ENCODE peak calls at places on chromosomes 4 and X, in eight cellular contexts. B, M, Z, T, A, Y, W and R are unnamed samples.

GRCh38 chr4:108881190-108881589 is 118.3 kb upstream of the ETNPPL start:
- DNase-seq in T (no peak), B (no peak), M (no peak), Z (no peak), Y (no peak), W (no peak), A (peak), R (no peak)

GRCh38 chrX:123745511-123745910 is 12.7 kb upstream of the THOC2 start:
- DNase-seq in Y (no peak), B (no peak), W (no peak), Z (no peak), T (no peak), A (peak), M (no peak), R (no peak)

GRCh38 chr4:152896819-152897218 is 39.3 kb upstream of the FHDC1 start:
- DNase-seq in Z (no peak), W (no peak), A (peak), M (no peak), Y (no peak), T (no peak), B (no peak), R (no peak)

GRCh38 chrX:82161195-82161594 is 959.3 kb downstream of the SH3BGRL start:
- DNase-seq in T (no peak), A (no peak), Z (no peak), W (no peak), M (no peak), B (no peak), Y (no peak), R (no peak)

GRCh38 chr4:92599044-92599443 is 295.3 kb downstream of the GRID2 start:
- DNase-seq in T (no peak), A (peak), W (no peak), M (no peak), Y (no peak), Z (no peak), B (no peak), R (no peak)

GRCh38 chrX:16664059-16664458 is 14.1 kb downstream of the S100G start:
- DNase-seq in Y (no peak), T (no peak), M (no peak), W (no peak), A (peak), B (no peak), Z (no peak), R (no peak)

GRCh38 chr4:176102414-176102813 is 36.8 kb downstream of the WDR17 start:
- DNase-seq in B (no peak), T (no peak), W (no peak), Z (no peak), M (no peak), A (no peak), Y (no peak), R (no peak)

GRCh38 chrX:68163446-68163845 is 269.8 kb downstream of the OPHN1 start:
- DNase-seq in Y (no peak), M (no peak), T (no peak), W (no peak), A (peak), Z (no peak), B (no peak), R (no peak)

GRCh38 chr4:52568351-52568750 is 90.8 kb downstream of the USP46 start:
- DNase-seq in W (no peak), Z (no peak), T (no peak), B (no peak), M (no peak), A (no peak), Y (no peak), R (no peak)

GRCh38 chr4:56296449-56296990 is 90.8 kb downstream of the AASDH start:
- DNase-seq in M (no peak), A (no peak), T (no peak), Y (no peak), B (no peak), Z (no peak), W (no peak), R (no peak)

GRCh38 chr4:123250843-123251242 is 145.8 kb upstream of the SPRY1 start:
- DNase-seq in Z (peak), M (no peak), T (peak), A (peak), B (no peak), W (peak), Y (no peak), R (no peak)

GRCh38 chrX:41923925-41924693 is 755 bp upstream of the CASK start:
- DNase-seq in A (peak), T (no peak), B (peak), M (peak), Y (peak), W (peak), Z (no peak), R (peak)

GRCh38 chrX:46713672-46714487 is 45.0 kb downstream of the SLC9A7 start:
- DNase-seq in T (no peak), Y (no peak), M (peak), Z (no peak), W (no peak), B (no peak), A (peak), R (no peak)

GRCh38 chrX:40031861-40032422 is 65.8 kb downstream of the BCOR start:
- DNase-seq in W (no peak), B (no peak), M (no peak), Y (no peak), Z (no peak), A (no peak), T (no peak), R (no peak)

GRCh38 chr4:40187386-40187913 is 9.4 kb upstream of the RHOH start:
- DNase-seq in Z (no peak), W (no peak), M (no peak), T (no peak), Y (no peak), B (no peak), A (no peak), R (no peak)

GRCh38 chr4:288891-289290 is 16.4 kb downstream of the ZNF732 start:
- DNase-seq in A (peak), W (no peak), Z (no peak), B (no peak), M (no peak), Y (no peak), T (no peak), R (no peak)

GRCh38 chr4:110020681-110021443 is 108.2 kb downstream of the EGF start:
- DNase-seq in W (no peak), T (no peak), M (no peak), A (no peak), B (no peak), Z (no peak), Y (no peak), R (no peak)

GRCh38 chr4:100852326-100852725 is 334.5 kb upstream of the EMCN start:
- DNase-seq in Z (no peak), W (no peak), B (no peak), M (no peak), A (no peak), T (no peak), Y (no peak), R (no peak)

GRCh38 chr4:100849319-100849718 is 331.5 kb upstream of the EMCN start:
- DNase-seq in A (no peak), W (no peak), T (no peak), Z (no peak), M (no peak), Y (no peak), B (no peak), R (no peak)

GRCh38 chr4:100843897-100844296 is 326.1 kb upstream of the EMCN start:
- DNase-seq in W (no peak), T (no peak), B (no peak), A (peak), Y (no peak), Z (no peak), M (no peak), R (no peak)

DNA sequence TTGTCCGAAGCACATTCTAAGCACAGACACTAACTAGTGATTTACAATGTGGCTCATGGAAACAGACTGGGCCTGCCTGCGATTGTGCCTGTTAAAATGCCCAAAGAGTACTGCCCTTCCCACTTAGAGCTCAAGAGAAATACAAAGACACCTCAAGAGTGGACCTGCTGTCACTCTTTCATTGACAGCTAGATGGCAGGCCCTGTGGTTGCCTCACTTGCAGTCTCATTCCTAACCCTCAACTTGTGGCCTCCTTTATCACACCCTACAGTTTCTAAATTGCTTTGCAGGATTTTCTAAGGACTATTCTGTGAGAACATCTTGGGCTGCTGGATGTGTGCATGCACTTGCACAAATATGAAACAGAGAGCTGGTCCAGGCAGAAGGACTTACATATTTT is 331.0 kb upstream of the EMCN start:
- DNase-seq in Z (no peak), T (no peak), Y (peak), W (no peak), A (no peak), B (no peak), M (peak), R (no peak)
- TF ChIP-seq CTCF in Z (peak), T (no peak), Y (peak), W (no peak), A (no peak), B (no peak), M (no peak), R (peak)

GRCh38 chr4:44725861-44726820 is at the start of gene GNPDA2:
- DNase-seq in B (peak), W (peak), M (peak), A (peak), Z (peak), T (peak), Y (peak), R (no peak)
- TF ChIP-seq CTCF in B (peak), W (no peak), M (no peak), A (peak), Z (no peak), T (peak), Y (peak), R (no peak)

GRCh38 chr4:143203577-143203976 is 18.9 kb downstream of the USP38 start:
- DNase-seq in T (no peak), M (no peak), Y (no peak), B (no peak), Z (no peak), A (no peak), W (no peak), R (no peak)

GRCh38 chr4:143202824-143203223 is 18.1 kb downstream of the USP38 start:
- DNase-seq in B (no peak), M (no peak), A (no peak), Z (no peak), Y (no peak), T (no peak), W (no peak), R (no peak)

GRCh38 chr4:143207555-143207954 is 22.8 kb downstream of the USP38 start:
- DNase-seq in A (peak), Z (no peak), M (no peak), B (no peak), W (no peak), T (no peak), Y (peak), R (no peak)
- TF ChIP-seq CTCF in A (peak), Z (peak), M (no peak), B (peak), W (peak), T (peak), Y (peak), R (peak)

GRCh38 chrX:38755319-38755718 is 45.9 kb upstream of the MID1IP1 start:
- DNase-seq in Y (no peak), W (no peak), T (no peak), M (no peak), A (no peak), B (no peak), Z (no peak), R (no peak)

GRCh38 chrX:38750551-38750950 is 50.7 kb upstream of the MID1IP1 start:
- DNase-seq in Z (no peak), B (no peak), A (no peak), T (no peak), W (no peak), M (no peak), Y (no peak), R (no peak)

GRCh38 chrX:38754102-38754790 is 47.0 kb upstream of the MID1IP1 start:
- DNase-seq in A (peak), W (peak), Z (no peak), T (peak), Y (peak), M (peak), B (no peak), R (no peak)
- TF ChIP-seq CTCF in A (peak), W (peak), Z (peak), T (peak), Y (peak), M (peak), B (peak), R (peak)

DNA sequence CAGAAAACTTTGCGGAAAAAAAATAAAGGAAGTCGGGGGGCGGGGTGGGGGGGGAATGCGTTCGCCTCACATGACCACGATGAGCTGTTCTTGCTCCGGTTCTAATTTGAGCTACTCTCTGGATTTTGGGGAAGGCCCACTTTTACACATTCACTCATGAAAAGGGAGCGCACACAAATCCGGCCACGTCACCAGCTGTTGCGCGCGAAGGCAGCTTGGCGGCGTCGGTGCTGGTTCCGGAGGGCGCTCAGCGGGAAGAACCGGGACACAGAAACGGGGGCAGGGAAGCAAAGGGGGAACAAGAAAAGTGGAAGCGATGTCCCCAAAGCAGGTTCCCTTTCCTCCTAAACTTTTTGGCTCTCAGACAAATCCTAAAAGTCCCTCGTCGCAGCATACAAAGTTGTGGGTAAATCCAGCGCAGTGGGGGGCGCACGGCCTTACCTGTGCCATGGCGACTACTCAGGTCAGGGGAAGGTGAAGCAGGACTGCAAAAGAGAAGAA is 590 bp downstream of the ANXA5 start:
- DNase-seq in Y (peak), M (peak), T (peak), W (peak), A (peak), B (peak), Z (peak), R (no peak)
- TF ChIP-seq CTCF in Y (no peak), M (no peak), T (peak), W (peak), A (no peak), B (peak), Z (peak), R (peak)

GRCh38 chr4:189087981-189088380 is 852.7 kb upstream of the FRG1 start:
- DNase-seq in W (no peak), Y (no peak), B (no peak), M (no peak), Z (no peak), T (no peak), A (no peak), R (peak)

GRCh38 chr4:189088783-189089182 is 851.9 kb upstream of the FRG1 start:
- DNase-seq in Z (no peak), M (no peak), T (no peak), B (no peak), A (no peak), W (no peak), Y (no peak), R (no peak)

GRCh38 chr4:189081831-189082230 is 858.8 kb upstream of the FRG1 start:
- DNase-seq in B (no peak), Y (no peak), M (no peak), A (no peak), Z (no peak), T (no peak), W (no peak), R (peak)

GRCh38 chr4:189083769-189084168 is 856.9 kb upstream of the FRG1 start:
- DNase-seq in M (no peak), Z (no peak), T (no peak), W (no peak), A (no peak), B (no peak), Y (no peak), R (no peak)

DNA sequence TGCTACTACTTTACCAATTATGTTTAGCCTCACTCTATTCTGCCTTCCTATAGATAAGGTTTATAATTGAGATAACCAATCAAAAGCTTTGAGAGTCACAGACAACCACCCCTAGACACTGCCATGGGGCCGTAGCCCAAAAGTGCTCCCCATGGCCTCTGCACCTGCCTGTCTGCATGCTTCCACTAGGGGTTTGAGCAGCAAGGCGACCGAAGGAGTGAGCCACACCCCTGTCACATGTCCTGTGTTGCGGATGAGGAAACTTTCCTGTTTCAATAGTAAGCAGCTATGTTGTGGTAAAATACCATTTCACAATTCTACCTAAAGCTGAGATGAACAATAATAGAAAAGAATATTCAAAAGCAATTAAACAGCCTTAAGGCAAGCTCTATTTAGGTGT is 856.0 kb upstream of the FRG1 start:
- DNase-seq in A (no peak), T (no peak), Z (no peak), M (no peak), B (no peak), Y (no peak), W (no peak), R (no peak)
- TF ChIP-seq CTCF in A (no peak), T (no peak), Z (no peak), M (no peak), B (no peak), Y (no peak), W (no peak), R (peak)